ENCODE peak calls at places on chromosomes 2 and 18, in six cellular contexts. X is upper lobe of right lung; P is NT2/D1; Y is stimulated activated naive CD8-positive, alpha-beta T cell treated with anti-CD3 and anti-CD28 coated beads, Interleukin-15, Interleukin-2, amounts not matched to agents 100 U/mL and 50 U/mL, for 24 hours; B is GM19239; W is stimulated activated naive B cell treated with anti-CD40 and anti-IgM and Interleukin-4, amounts not matched to agents 10 μg/mL and 1 μg/mL and 100 μg/mL, for 72 hours. N is an unnamed sample.

GRCh38 chr2:202519453-202519852 is 115.3 kb upstream of the FAM117B start:
- DNase-seq in X (no peak), P (no peak), Y (no peak), B (no peak), W (no peak), N (no peak)

GRCh38 chr18:8324343-8325065 is 284.7 kb upstream of the RAB12 start:
- DNase-seq in X (no peak), P (no peak), Y (no peak), B (no peak), W (no peak), N (no peak)

GRCh38 chr18:79781331-79781941 is 16.3 kb upstream of the KCNG2 start:
- DNase-seq in X (peak; percentile 50), P (no peak), Y (no peak), B (no peak), W (no peak), N (peak; percentile 69)

GRCh38 chr2:75317801-75318200 is 118.5 kb upstream of the TACR1 start:
- DNase-seq in X (no peak), P (no peak), Y (no peak), B (no peak), W (no peak), N (no peak)

GRCh38 chr18:56021814-56022205 is 433.8 kb upstream of the TCF4 start:
- DNase-seq in X (no peak), P (no peak), Y (no peak), B (no peak), W (no peak), N (no peak)

GRCh38 chr2:240518981-240519380 is 38.8 kb downstream of the ANKMY1 start:
- DNase-seq in X (no peak), P (no peak), Y (no peak), B (no peak), W (no peak), N (no peak)

GRCh38 chr18:43012951-43013350 is 102.5 kb downstream of the RIT2 start:
- DNase-seq in X (no peak), P (no peak), Y (no peak), B (no peak), W (no peak), N (no peak)

GRCh38 chr18:78875268-78875997 is 104.2 kb upstream of the SALL3 start:
- DNase-seq in X (no peak), P (peak; percentile 13), Y (peak; percentile 51), B (peak; percentile 29), W (no peak), N (no peak)

GRCh38 chr2:172281648-172282576 is 145.5 kb upstream of the ITGA6 start:
- DNase-seq in X (no peak), P (no peak), Y (no peak), B (no peak), W (no peak), N (no peak)